ENCODE peak calls at places on chromosomes 1 and 21, in four cellular contexts. Z, Q, M and X are unnamed samples.

GRCh38 chr1:62283361-62283760 is 35.9 kb downstream of the KANK4 start:
- DNase-seq in Z (no peak), Q (no peak), M (no peak), X (no peak)

GRCh38 chr1:201181323-201181722 is 9.3 kb upstream of the IGFN1 start:
- DNase-seq in Z (no peak), Q (no peak), M (no peak), X (no peak)

GRCh38 chr1:208065862-208066261 is 154.9 kb upstream of the CD34 start:
- DNase-seq in Z (no peak), Q (no peak), M (no peak), X (no peak)

GRCh38 chr1:235004840-235005391 is 123.7 kb downstream of the TOMM20 start:
- DNase-seq in Z (no peak), Q (no peak), M (no peak), X (no peak)

GRCh38 chr1:55337801-55338447 is 122.8 kb upstream of the USP24 start:
- DNase-seq in Z (peak), Q (peak), M (no peak), X (no peak)

GRCh38 chr1:27027575-27028250 is 15.1 kb upstream of the TENT5B start:
- DNase-seq in Z (no peak), Q (no peak), M (no peak), X (no peak)

GRCh38 chr1:64898107-64898861 is 68.1 kb downstream of the JAK1 start:
- DNase-seq in Z (peak), Q (peak), M (peak), X (peak)

GRCh38 chr1:166616206-166616605 is 223.1 kb upstream of the POGK start:
- DNase-seq in Z (no peak), Q (no peak), M (no peak), X (no peak)

GRCh38 chr1:171226757-171227370 is 21.4 kb upstream of the FMO1 start:
- DNase-seq in Z (no peak), Q (peak), M (no peak), X (peak)

GRCh38 chr21:43266534-43266933 is 97.7 kb downstream of the CRYAA start:
- DNase-seq in Z (peak), Q (no peak), M (no peak), X (no peak)

GRCh38 chr1:85661767-85662166 is 46.5 kb downstream of the ZNHIT6 start:
- DNase-seq in Z (no peak), Q (peak), M (no peak), X (no peak)

GRCh38 chr1:52032785-52033131 is 852 bp downstream of the KTI12 start:
- DNase-seq in Z (no peak), Q (peak), M (peak), X (peak)

GRCh38 chr1:208165659-208166058 is 78.5 kb downstream of the PLXNA2 start:
- DNase-seq in Z (no peak), Q (no peak), M (no peak), X (no peak)

GRCh38 chr1:24387636-24388035 is 25.9 kb downstream of the STPG1 start:
- DNase-seq in Z (no peak), Q (no peak), M (no peak), X (no peak)
- H3K27ac ChIP-seq in Z (no peak), Q (no peak), M (no peak), X (no peak)

GRCh38 chr1:245493029-245493428 is 338.2 kb downstream of the KIF26B start:
- DNase-seq in Z (no peak), Q (peak), M (no peak), X (no peak)
- TF ChIP-seq CTCF in Z (no peak), Q (peak), M (no peak), X (no peak)

DNA sequence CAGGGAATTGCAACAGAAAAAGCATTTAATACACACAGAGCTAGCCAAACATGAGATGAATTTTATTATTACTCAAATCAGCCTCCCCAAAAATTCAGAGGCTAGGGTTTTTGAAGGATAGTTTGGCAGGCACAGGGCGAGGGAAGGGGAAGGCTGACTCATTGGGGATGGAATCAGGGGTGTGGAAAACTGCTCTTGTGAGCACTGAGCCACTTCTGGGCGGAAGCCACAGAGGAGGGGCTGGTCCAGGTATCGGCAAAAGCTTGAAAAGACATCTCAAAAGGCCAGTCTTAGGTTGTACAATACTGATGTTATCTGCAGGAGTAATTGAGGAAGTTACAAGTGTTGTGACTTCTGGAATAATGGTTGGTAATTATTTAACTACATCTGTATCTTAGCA is 109.4 kb downstream of the TLR5 start:
- DNase-seq in Z (no peak), Q (no peak), M (no peak), X (no peak)
- H3K27ac ChIP-seq in Z (no peak), Q (peak), M (no peak), X (no peak)

GRCh38 chr1:97999320-97999719 is 78.5 kb upstream of the DPYD start:
- DNase-seq in Z (no peak), Q (no peak), M (no peak), X (no peak)

GRCh38 chr1:98005326-98006010 is 84.6 kb upstream of the DPYD start:
- DNase-seq in Z (peak), Q (no peak), M (no peak), X (no peak)

GRCh38 chr1:98002288-98002687 is 81.5 kb upstream of the DPYD start:
- DNase-seq in Z (no peak), Q (peak), M (no peak), X (no peak)

GRCh38 chr1:98003442-98003841 is 82.6 kb upstream of the DPYD start:
- DNase-seq in Z (no peak), Q (no peak), M (no peak), X (no peak)

GRCh38 chr1:98001764-98002163 is 80.9 kb upstream of the DPYD start:
- DNase-seq in Z (no peak), Q (peak), M (no peak), X (no peak)
- TF ChIP-seq CTCF in Z (peak), Q (peak), M (peak), X (no peak)

DNA sequence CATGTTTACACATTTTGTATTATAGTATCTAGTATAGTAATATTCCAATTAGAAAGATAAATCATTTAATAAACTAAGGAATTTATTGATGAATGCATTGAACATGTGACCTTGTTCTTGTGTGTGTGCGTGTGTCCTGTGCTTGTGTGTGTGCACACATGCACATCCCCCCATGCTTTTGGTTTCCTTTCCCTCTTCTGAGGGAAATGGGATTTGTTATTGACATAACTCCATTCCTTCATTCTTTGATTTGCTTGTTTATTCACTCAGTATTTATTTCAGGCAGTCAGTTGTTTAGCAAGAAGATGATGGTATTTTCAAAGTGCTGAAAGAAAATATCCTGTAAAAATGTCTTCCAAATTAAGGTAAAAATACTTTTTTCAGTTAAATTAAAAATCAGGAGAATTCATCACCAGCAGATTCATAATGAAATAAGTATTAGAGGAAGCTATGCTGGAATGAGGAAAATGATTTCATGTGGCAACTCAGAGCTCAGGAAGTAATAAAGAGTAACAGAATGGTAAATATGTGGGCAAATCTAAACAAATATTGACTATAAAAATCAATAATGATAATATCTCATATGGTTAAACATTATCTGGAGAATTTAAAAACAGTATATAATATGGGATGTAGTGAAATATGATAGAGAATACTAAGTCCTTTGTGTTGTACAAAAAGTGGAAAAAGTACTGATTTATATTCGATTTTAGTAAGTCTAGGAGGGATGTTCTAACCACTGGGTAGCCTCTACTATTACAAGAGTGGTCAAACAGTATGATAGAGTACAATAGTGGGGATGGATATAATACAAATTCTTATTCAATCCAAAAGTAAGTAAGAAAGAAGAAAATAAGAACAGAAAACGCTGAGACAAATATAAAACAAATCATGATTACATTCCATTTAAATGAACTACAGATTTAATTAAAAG is 35.2 kb upstream of the SIPA1L2 start:
- DNase-seq in Z (no peak), Q (no peak), M (no peak), X (no peak)
- H3K27ac ChIP-seq in Z (no peak), Q (no peak), M (no peak), X (no peak)

DNA sequence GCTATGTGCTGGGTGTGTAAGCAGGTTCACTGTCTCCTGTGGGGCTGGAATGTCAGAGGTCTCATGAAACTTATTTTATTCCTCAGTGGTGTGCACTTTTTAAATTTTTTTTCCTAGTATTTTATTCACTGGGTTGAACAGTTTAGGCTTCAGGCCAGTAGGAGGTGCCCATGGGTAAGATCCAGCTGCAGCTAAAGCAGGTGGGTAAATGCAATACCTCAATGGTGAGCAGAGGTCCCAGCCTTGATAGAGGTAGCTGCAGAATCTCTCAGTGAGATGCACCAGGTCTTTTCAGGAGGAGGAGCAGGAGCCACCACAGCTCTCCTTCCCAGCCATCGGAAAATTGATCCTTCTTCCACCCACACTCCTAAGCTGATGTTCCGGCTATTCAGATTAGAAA is 12.6 kb upstream of the OR6N2 start:
- DNase-seq in Z (no peak), Q (peak), M (no peak), X (no peak)
- TF ChIP-seq CTCF in Z (peak), Q (peak), M (no peak), X (peak)

GRCh38 chr1:174871886-174872285 is 127.9 kb upstream of the CACYBP start:
- DNase-seq in Z (no peak), Q (peak), M (no peak), X (no peak)
- H3K27ac ChIP-seq in Z (peak), Q (peak), M (no peak), X (no peak)

GRCh38 chr1:205672395-205672889 is 7.9 kb downstream of the SLC45A3 start:
- DNase-seq in Z (no peak), Q (no peak), M (no peak), X (no peak)
- TF ChIP-seq CTCF in Z (peak), Q (no peak), M (peak), X (no peak)

GRCh38 chr1:12161324-12161661 is 5.5 kb upstream of the TNFRSF1B start:
- DNase-seq in Z (no peak), Q (no peak), M (no peak), X (no peak)

GRCh38 chr1:12162459-12163137 is 4.2 kb upstream of the TNFRSF1B start:
- DNase-seq in Z (no peak), Q (no peak), M (no peak), X (no peak)

GRCh38 chr1:12163210-12163609 is 3.6 kb upstream of the TNFRSF1B start:
- DNase-seq in Z (no peak), Q (no peak), M (no peak), X (no peak)

GRCh38 chr1:12159826-12160225 is 7.0 kb upstream of the TNFRSF1B start:
- DNase-seq in Z (peak), Q (no peak), M (no peak), X (no peak)

DNA sequence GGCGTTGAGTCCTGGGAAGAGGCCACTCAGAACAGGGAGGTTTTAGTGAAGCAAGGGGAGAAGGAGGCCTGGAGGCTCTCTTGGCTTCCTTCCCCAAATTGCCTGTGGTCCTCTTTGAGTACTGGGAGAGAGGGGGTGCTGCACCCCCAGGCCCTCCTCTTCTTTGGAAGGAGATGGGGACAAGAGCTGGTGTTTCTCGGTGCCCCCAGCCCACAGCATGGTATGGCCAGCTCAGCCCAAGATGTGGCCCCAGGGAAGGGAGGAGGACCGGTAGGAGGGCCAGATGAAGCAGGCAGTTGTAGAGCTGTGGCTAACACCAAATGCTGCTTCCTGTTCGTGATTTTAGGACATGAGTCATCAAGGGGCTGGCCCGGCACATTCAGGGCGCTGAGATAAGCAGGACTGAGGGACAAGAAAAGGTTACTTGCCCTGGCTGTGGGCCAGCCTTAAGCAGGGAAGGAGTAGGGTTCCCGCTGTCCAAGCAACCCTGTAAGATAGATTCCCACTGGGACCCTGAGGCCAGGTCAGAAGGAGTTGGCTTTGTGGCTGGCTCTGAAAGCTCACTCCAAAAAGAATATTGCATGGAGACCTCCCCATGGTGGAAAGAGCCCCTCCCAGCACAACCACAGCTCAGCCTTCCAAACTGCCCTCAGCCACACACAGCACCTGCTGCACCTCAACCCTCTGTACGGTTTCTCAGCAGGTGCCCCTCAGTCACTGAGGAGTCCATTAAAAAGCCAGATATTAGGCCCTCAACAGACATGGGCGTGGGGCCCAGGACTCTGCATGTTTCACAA is 4.9 kb upstream of the TNFRSF1B start:
- DNase-seq in Z (peak), Q (no peak), M (no peak), X (peak)
- H3K27ac ChIP-seq in Z (no peak), Q (no peak), M (peak), X (peak)

GRCh38 chr1:100565533-100565932 is 27.6 kb downstream of the GPR88 start:
- DNase-seq in Z (no peak), Q (no peak), M (no peak), X (no peak)
- TF ChIP-seq CTCF in Z (no peak), Q (no peak), M (no peak), X (no peak)